ENCODE peak calls at places on chromosomes 3 and 15, in ten cellular contexts. X, I, T, C, Q, K, A, N, R and M are unnamed samples.

GRCh38 chr15:78840661-78841060 is 29.4 kb upstream of the ADAMTS7 start:
- DNase-seq in A (no peak), I (no peak), C (no peak), T (no peak), Q (no peak), R (no peak), K (no peak), N (peak), X (no peak), M (peak)

GRCh38 chr3:152151216-152151874 is 117.4 kb upstream of the MBNL1 start:
- DNase-seq in Q (no peak), N (peak), C (no peak), K (no peak), I (peak), X (peak), T (no peak), R (no peak), A (no peak), M (peak)

GRCh38 chr15:77738441-77739437 is 106.0 kb upstream of the LINGO1 start:
- DNase-seq in N (no peak), X (no peak), R (no peak), Q (no peak), T (no peak), I (peak), A (no peak), K (no peak), C (no peak), M (no peak)

GRCh38 chr15:28103402-28103801 is 4.3 kb upstream of the OCA2 start:
- DNase-seq in N (no peak), T (no peak), X (no peak), C (no peak), I (peak), Q (no peak), R (no peak), K (no peak), A (no peak), M (no peak)

GRCh38 chr3:71185733-71186455 is 397.6 kb downstream of the FOXP1 start:
- DNase-seq in I (no peak), Q (no peak), X (no peak), T (no peak), N (peak), R (peak), K (no peak), C (no peak), A (no peak), M (peak)

GRCh38 chr3:122013448-122013925 is 8.6 kb downstream of the ILDR1 start:
- DNase-seq in A (no peak), X (no peak), T (no peak), N (no peak), C (no peak), I (no peak), K (no peak), Q (no peak), R (no peak), M (no peak)

GRCh38 chr3:4413467-4413866 is 53.6 kb downstream of the SUMF1 start:
- DNase-seq in R (no peak), I (no peak), A (no peak), N (peak), K (no peak), Q (no peak), T (no peak), X (no peak), C (no peak), M (peak)

GRCh38 chr3:197835509-197835908 is 44.5 kb downstream of the LRCH3 start:
- DNase-seq in A (no peak), X (no peak), R (no peak), C (no peak), T (no peak), K (no peak), N (no peak), Q (no peak), I (no peak), M (no peak)

DNA sequence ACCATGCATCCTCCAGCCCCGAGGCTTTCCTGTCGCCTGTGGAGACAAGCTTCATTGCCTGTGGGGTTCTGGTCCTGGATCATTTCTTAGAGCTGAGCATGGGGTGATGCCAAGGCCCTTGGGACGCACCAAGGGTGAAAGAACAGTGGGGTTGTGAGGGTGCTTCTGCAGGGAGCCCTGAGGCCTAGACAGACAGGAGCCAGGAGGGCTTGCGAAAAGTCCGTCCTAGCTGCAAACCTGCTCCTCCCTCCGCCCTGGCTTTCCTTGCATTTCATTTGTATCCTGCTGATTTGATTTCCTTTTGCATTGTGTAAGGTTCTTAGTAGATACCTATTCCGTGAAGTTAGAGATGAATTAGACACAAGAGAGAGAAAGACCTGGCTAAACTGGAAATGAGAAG is 286.9 kb upstream of the C2CD4B start:
- DNase-seq in A (no peak), K (no peak), T (no peak), C (no peak), X (no peak), I (peak), Q (no peak), N (no peak), R (no peak), M (no peak)
- H3K4me3 ChIP-seq in A (no peak), K (no peak), T (no peak), C (no peak), X (no peak), I (no peak), Q (no peak), N (no peak), R (no peak), M (no peak)

GRCh38 chr3:64140651-64141050 is 84.6 kb downstream of the PRICKLE2 start:
- DNase-seq in K (no peak), C (no peak), A (no peak), I (no peak), T (no peak), X (no peak), N (no peak), R (no peak), Q (no peak), M (no peak)

GRCh38 chr3:64143399-64144130 is 81.7 kb downstream of the PRICKLE2 start:
- DNase-seq in R (peak), N (peak), I (peak), T (no peak), K (no peak), Q (no peak), C (peak), A (no peak), X (no peak), M (peak)

GRCh38 chr3:64138656-64139375 is 86.5 kb downstream of the PRICKLE2 start:
- DNase-seq in A (no peak), C (no peak), T (no peak), Q (no peak), X (no peak), R (no peak), N (peak), K (no peak), I (peak), M (no peak)

GRCh38 chr3:64144241-64144900 is 80.9 kb downstream of the PRICKLE2 start:
- DNase-seq in I (no peak), K (no peak), A (no peak), T (no peak), C (no peak), Q (no peak), R (no peak), X (no peak), N (no peak), M (no peak)

GRCh38 chr3:64141476-64141875 is 83.8 kb downstream of the PRICKLE2 start:
- DNase-seq in K (no peak), A (no peak), Q (no peak), N (peak), C (no peak), X (no peak), I (no peak), R (no peak), T (no peak), M (no peak)
- TF ChIP-seq CTCF in K (no peak), A (no peak), Q (no peak), N (no peak), C (no peak), X (no peak), I (no peak), R (no peak), T (no peak), M (no peak)

GRCh38 chr15:22945071-22945470 is 35.1 kb downstream of the CYFIP1 start:
- DNase-seq in Q (no peak), A (no peak), K (no peak), C (no peak), T (no peak), R (no peak), N (no peak), I (no peak), X (no peak), M (no peak)

GRCh38 chr15:22949074-22949547 is 31.1 kb downstream of the CYFIP1 start:
- DNase-seq in R (peak), K (no peak), X (peak), A (peak), T (no peak), C (peak), Q (no peak), N (peak), I (peak), M (peak)

GRCh38 chr15:22944651-22945050 is 35.5 kb downstream of the CYFIP1 start:
- DNase-seq in C (no peak), I (no peak), K (no peak), A (no peak), N (peak), T (no peak), Q (no peak), X (no peak), R (no peak), M (no peak)

GRCh38 chr15:22948056-22948455 is 32.1 kb downstream of the CYFIP1 start:
- DNase-seq in Q (no peak), R (no peak), T (no peak), I (no peak), X (no peak), C (no peak), N (no peak), A (no peak), K (no peak), M (no peak)

DNA sequence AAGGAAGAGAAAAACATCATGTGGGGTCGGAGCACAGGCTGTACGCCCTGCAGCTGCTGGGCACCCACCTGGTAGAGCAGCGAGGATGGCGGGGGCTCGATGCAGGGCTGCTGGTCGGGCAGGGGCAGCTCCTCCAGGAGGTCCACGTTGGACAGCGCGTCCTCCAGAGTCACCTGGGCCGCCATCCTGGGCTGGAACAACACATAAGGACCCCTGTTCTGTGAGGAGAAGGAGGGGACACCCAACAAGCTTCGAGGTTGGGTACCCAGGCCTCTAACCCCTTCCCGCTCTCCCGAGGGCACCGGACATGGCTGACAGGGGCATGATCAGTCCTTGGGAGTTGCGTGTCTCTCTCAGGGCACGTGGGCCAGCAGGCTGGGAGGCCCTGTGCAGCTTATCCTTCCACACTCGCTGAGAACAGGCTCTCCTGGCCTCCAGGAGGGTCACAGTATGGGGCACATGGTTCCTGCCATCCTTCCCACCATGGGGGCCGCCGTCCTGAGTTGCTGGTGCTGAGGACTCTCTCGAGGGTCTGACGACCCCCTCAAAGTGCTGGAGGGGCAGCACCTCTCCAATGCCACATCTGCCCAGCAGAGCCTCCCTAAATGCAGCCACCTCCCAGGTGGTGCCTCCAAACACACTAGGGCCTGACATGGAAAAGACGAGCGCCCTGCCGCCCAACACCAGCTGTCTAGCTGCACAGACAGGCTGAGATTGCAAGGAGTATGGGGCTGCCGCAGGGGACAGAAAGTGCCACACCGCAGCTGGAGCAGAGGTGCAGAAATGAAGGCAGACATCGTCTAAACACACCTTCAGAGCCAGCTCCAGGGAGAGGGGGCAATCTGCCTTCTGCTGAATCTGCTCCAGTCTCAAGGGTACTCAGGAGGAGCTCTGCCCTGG is 32.8 kb downstream of the CYFIP1 start:
- DNase-seq in K (no peak), I (no peak), A (no peak), C (no peak), T (no peak), R (no peak), Q (no peak), X (no peak), N (no peak), M (no peak)
- H3K4me3 ChIP-seq in K (no peak), I (no peak), A (no peak), C (no peak), T (no peak), R (no peak), Q (no peak), X (no peak), N (no peak), M (no peak)

GRCh38 chr3:94716326-94717018 is 653.6 kb downstream of the NSUN3 start:
- DNase-seq in A (no peak), N (no peak), I (peak), K (no peak), T (peak), X (peak), C (no peak), R (peak), Q (no peak), M (no peak)
- TF ChIP-seq CTCF in A (no peak), N (no peak), I (peak), K (no peak), T (peak), X (no peak), C (no peak), R (no peak), Q (peak), M (no peak)